ENCODE peak calls at places on chromosome 21, in nine cellular contexts. M, O, I, D, E, Z, T, X and W are unnamed samples.

GRCh38 chr21:42840411-42841155 is 38.8 kb downstream of the WDR4 start:
- DNase-seq in M (no peak), D (no peak), I (no peak), X (no peak), Z (no peak), O (no peak), T (no peak), E (no peak), W (no peak)

GRCh38 chr21:38467369-38467768 is 30.9 kb downstream of the ERG start:
- DNase-seq in X (no peak), M (no peak), I (no peak), O (no peak), E (no peak), T (no peak), Z (no peak), D (no peak), W (no peak)

GRCh38 chr21:42513985-42514882 is 582 bp downstream of the SLC37A1 start:
- DNase-seq in I (no peak), E (peak; percentile 76), X (no peak), T (peak; percentile 46), M (no peak), Z (no peak), O (no peak), D (peak; percentile 45), W (no peak)

GRCh38 chr21:34511154-34511553 is 856 bp downstream of the KCNE1 start:
- DNase-seq in Z (no peak), T (no peak), M (no peak), I (no peak), O (no peak), D (no peak), X (peak; percentile 52), E (no peak), W (no peak)

GRCh38 chr21:43370888-43371570 is 55.9 kb downstream of the SIK1 start:
- DNase-seq in I (no peak), E (no peak), M (no peak), T (no peak), D (no peak), X (no peak), Z (no peak), O (no peak), W (no peak)

GRCh38 chr21:34726627-34727337 is 58.0 kb downstream of the CLIC6 start:
- DNase-seq in T (no peak), M (no peak), E (no peak), I (no peak), Z (peak; percentile 76), O (no peak), X (no peak), D (no peak), W (no peak)

GRCh38 chr21:23541571-23541970 is 2065.7 kb downstream of the MRPL39 start:
- DNase-seq in M (no peak), T (no peak), E (no peak), X (peak; percentile 0), O (no peak), Z (no peak), D (no peak), I (no peak), W (no peak)

GRCh38 chr21:42343963-42344510 is 6.8 kb downstream of the TFF2 start:
- DNase-seq in E (no peak), M (no peak), O (no peak), D (no peak), T (no peak), I (no peak), X (no peak), Z (no peak), W (no peak)

GRCh38 chr21:42818328-42818749 is 61.0 kb downstream of the WDR4 start:
- DNase-seq in E (peak; percentile 78), M (peak; percentile 50), Z (peak; percentile 34), T (peak; percentile 45), I (peak; percentile 63), X (peak; percentile 51), D (peak; percentile 37), O (peak; percentile 55), W (no peak)

GRCh38 chr21:37627561-37627960 is 261.0 kb downstream of the DYRK1A start:
- DNase-seq in Z (no peak), D (no peak), I (no peak), M (no peak), O (no peak), X (no peak), E (no peak), T (no peak), W (no peak)

GRCh38 chr21:36654341-36654740 is 44.6 kb upstream of the SIM2 start:
- DNase-seq in Z (no peak), D (no peak), O (no peak), I (no peak), M (no peak), X (no peak), E (peak; percentile 59), T (no peak), W (no peak)

GRCh38 chr21:33860332-33860879 is 55.2 kb downstream of the ATP5PO start:
- DNase-seq in M (no peak), X (no peak), O (no peak), D (no peak), Z (no peak), E (no peak), T (no peak), I (no peak), W (no peak)

GRCh38 chr21:42251654-42252053 is 32.7 kb downstream of the ABCG1 start:
- DNase-seq in Z (no peak), M (no peak), E (no peak), I (no peak), T (no peak), O (no peak), D (no peak), X (no peak), W (no peak)

GRCh38 chr21:19475525-19475924 is 1071.9 kb upstream of the TMPRSS15 start:
- DNase-seq in X (no peak), D (no peak), O (no peak), Z (no peak), M (peak; percentile 17), E (no peak), I (no peak), T (no peak), W (no peak)

GRCh38 chr21:22393324-22393723 is 1395.1 kb downstream of the NCAM2 start:
- DNase-seq in I (no peak), O (no peak), D (no peak), Z (no peak), M (no peak), E (no peak), T (no peak), X (no peak), W (no peak)

GRCh38 chr21:35043549-35043948 is 5.6 kb downstream of the RUNX1 start:
- DNase-seq in Z (no peak), O (no peak), I (no peak), X (no peak), T (no peak), E (no peak), M (no peak), D (no peak), W (no peak)

GRCh38 chr21:35475006-35475405 is 425.9 kb upstream of the RUNX1 start:
- DNase-seq in O (no peak), X (peak; percentile 52), E (no peak), D (no peak), Z (peak; percentile 12), T (no peak), I (no peak), M (no peak), W (no peak)

GRCh38 chr21:39000496-39000895 is 182.8 kb downstream of the PSMG1 start:
- DNase-seq in D (no peak), Z (no peak), X (no peak), M (no peak), T (no peak), I (no peak), E (no peak), O (no peak), W (no peak)

GRCh38 chr21:38958940-38959685 is 153.4 kb downstream of the ETS2 start:
- DNase-seq in T (peak; percentile 24), X (peak; percentile 94), Z (peak; percentile 64), I (peak; percentile 45), D (peak; percentile 26), M (peak; percentile 56), O (no peak), E (no peak), W (no peak)

DNA sequence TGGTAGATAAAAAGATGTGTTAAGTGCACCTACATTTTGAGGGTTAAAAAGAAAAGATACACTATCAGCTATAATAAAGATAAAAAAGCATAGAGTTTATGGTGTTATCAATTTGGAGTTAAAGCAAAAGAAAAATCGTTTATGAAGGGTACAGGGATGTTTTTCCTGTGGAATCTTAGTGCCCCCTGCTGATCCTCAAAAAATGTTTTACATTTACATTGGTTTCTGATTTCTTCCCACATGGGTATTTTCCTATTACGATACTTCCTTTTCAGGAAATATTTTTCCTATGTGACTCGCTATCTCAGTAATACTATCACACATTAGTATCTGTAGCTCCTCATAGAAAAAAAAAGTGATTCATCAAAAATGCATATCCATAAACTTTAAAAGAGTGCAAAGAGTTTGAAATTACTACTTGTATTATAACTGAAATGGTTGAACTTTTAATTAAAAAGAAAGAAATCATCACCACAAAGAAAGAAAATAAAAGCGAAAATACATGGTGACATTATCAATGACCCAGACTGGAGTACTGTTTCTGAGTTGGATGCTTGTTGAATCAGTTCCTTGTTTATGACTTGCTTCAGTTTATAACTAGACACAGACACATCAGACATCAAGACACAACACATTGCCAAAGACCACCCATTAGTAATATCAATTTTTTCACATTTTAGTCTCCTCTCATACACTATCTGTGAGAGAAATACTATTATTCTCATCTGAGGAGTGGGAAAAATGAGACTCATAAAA is 293.2 kb downstream of the MRPL39 start:
- DNase-seq in O (no peak), D (no peak), T (no peak), I (no peak), E (no peak), Z (peak; percentile 27), X (peak; percentile 66), M (peak; percentile 60), W (no peak)
- TF ChIP-seq CTCF in O (no peak), D (no peak), T (no peak), I (no peak), E (no peak), Z (peak; percentile 77), X (peak; percentile 54), M (peak; percentile 36), W (peak; percentile 29)

GRCh38 chr21:20998456-20998789 is 214 bp downstream of the NCAM2 start:
- DNase-seq in Z (no peak), E (no peak), D (no peak), M (no peak), X (no peak), T (no peak), I (no peak), O (no peak), W (no peak)
- TF ChIP-seq CTCF in Z (no peak), E (no peak), D (no peak), M (no peak), X (no peak), T (no peak), I (no peak), O (no peak), W (no peak)

GRCh38 chr21:25607151-25607811 is at the start of gene MRPL39:
- DNase-seq in D (peak; percentile 76), E (peak; percentile 85), T (peak; percentile 85), M (peak; percentile 91), Z (peak; percentile 84), X (peak; percentile 86), I (peak; percentile 88), O (peak; percentile 84), W (peak; percentile 53)

GRCh38 chr21:25607812-25608737 is 794 bp upstream of the MRPL39 start:
- DNase-seq in M (peak; percentile 86), D (peak; percentile 70), X (peak; percentile 82), E (peak; percentile 83), Z (peak; percentile 74), T (peak; percentile 75), O (peak; percentile 80), I (peak; percentile 78), W (peak; percentile 30)
- TF ChIP-seq CTCF in M (peak; percentile 92), D (peak; percentile 93), X (peak; percentile 93), E (peak; percentile 91), Z (peak; percentile 92), T (peak; percentile 90), O (peak; percentile 81), I (peak; percentile 96), W (peak; percentile 95)

GRCh38 chr21:44485254-44485793 is 30.0 kb downstream of the LRRC3 start:
- DNase-seq in D (no peak), M (peak; percentile 6), O (no peak), I (peak; percentile 55), X (peak; percentile 36), T (no peak), Z (no peak), E (no peak), W (no peak)
- TF ChIP-seq CTCF in D (no peak), M (peak; percentile 12), O (no peak), I (no peak), X (peak; percentile 14), T (no peak), Z (no peak), E (peak; percentile 21), W (no peak)